ENCODE peak calls at places on chromosomes 3 and 15, in ten cellular contexts. One of them, this sample, is unnamed.

GRCh38 chr15:67820992-67821783 is 4.1 kb upstream of the SKOR1 start:
- DNase-seq in choroid plexus epithelial cell: peak
- DNase-seq in heart right ventricle: peak
- DNase-seq in brain microvascular endothelial cell: no peak
- DNase-seq in psoas muscle: peak
- DNase-seq in spleen: peak
- DNase-seq in tibial artery: peak
- DNase-seq in endothelial cell of umbilical vein: peak
- DNase-seq in ovary: peak
- DNase-seq in A549: no peak
- DNase-seq in this sample: peak

GRCh38 chr15:52559583-52559982 is 9.2 kb downstream of the ARPP19 start:
- DNase-seq in choroid plexus epithelial cell: peak
- DNase-seq in heart right ventricle: no peak
- DNase-seq in brain microvascular endothelial cell: peak
- DNase-seq in psoas muscle: peak
- DNase-seq in spleen: no peak
- DNase-seq in tibial artery: no peak
- DNase-seq in endothelial cell of umbilical vein: no peak
- DNase-seq in ovary: no peak
- DNase-seq in A549: no peak
- DNase-seq in this sample: peak

GRCh38 chr15:52862657-52863056 is 72.5 kb upstream of the ONECUT1 start:
- DNase-seq in choroid plexus epithelial cell: no peak
- DNase-seq in heart right ventricle: no peak
- DNase-seq in brain microvascular endothelial cell: no peak
- DNase-seq in psoas muscle: no peak
- DNase-seq in spleen: no peak
- DNase-seq in tibial artery: no peak
- DNase-seq in endothelial cell of umbilical vein: no peak
- DNase-seq in ovary: no peak
- DNase-seq in A549: no peak
- DNase-seq in this sample: no peak

GRCh38 chr15:92158426-92158825 is 235.3 kb upstream of the ST8SIA2 start:
- DNase-seq in choroid plexus epithelial cell: no peak
- DNase-seq in heart right ventricle: no peak
- DNase-seq in brain microvascular endothelial cell: no peak
- DNase-seq in psoas muscle: no peak
- DNase-seq in spleen: no peak
- DNase-seq in tibial artery: no peak
- DNase-seq in endothelial cell of umbilical vein: no peak
- DNase-seq in ovary: no peak
- DNase-seq in A549: peak
- DNase-seq in this sample: no peak

GRCh38 chr15:71103102-71103676 is 12.1 kb upstream of the THSD4 start:
- DNase-seq in choroid plexus epithelial cell: peak
- DNase-seq in heart right ventricle: no peak
- DNase-seq in brain microvascular endothelial cell: peak
- DNase-seq in psoas muscle: no peak
- DNase-seq in spleen: no peak
- DNase-seq in tibial artery: no peak
- DNase-seq in endothelial cell of umbilical vein: peak
- DNase-seq in ovary: no peak
- DNase-seq in A549: peak
- DNase-seq in this sample: peak

GRCh38 chr3:18425641-18426403 is 683 bp upstream of the SATB1 start:
- DNase-seq in choroid plexus epithelial cell: no peak
- DNase-seq in heart right ventricle: peak
- DNase-seq in brain microvascular endothelial cell: no peak
- DNase-seq in psoas muscle: peak
- DNase-seq in spleen: peak
- DNase-seq in tibial artery: peak
- DNase-seq in endothelial cell of umbilical vein: peak
- DNase-seq in ovary: no peak
- DNase-seq in A549: no peak
- DNase-seq in this sample: no peak

GRCh38 chr3:14125193-14126016 is 553 bp downstream of the TMEM43 start:
- DNase-seq in choroid plexus epithelial cell: peak
- DNase-seq in heart right ventricle: peak
- DNase-seq in brain microvascular endothelial cell: peak
- DNase-seq in psoas muscle: no peak
- DNase-seq in spleen: no peak
- DNase-seq in tibial artery: peak
- DNase-seq in endothelial cell of umbilical vein: peak
- DNase-seq in ovary: peak
- DNase-seq in A549: peak
- DNase-seq in this sample: peak

GRCh38 chr3:16216373-16216935 is 42.0 kb downstream of the GALNT15 start:
- DNase-seq in choroid plexus epithelial cell: no peak
- DNase-seq in heart right ventricle: no peak
- DNase-seq in brain microvascular endothelial cell: no peak
- DNase-seq in psoas muscle: no peak
- DNase-seq in spleen: no peak
- DNase-seq in tibial artery: no peak
- DNase-seq in endothelial cell of umbilical vein: no peak
- DNase-seq in ovary: no peak
- DNase-seq in A549: no peak
- DNase-seq in this sample: no peak

GRCh38 chr15:101049856-101050646 is 130.9 kb downstream of the LRRK1 start:
- DNase-seq in choroid plexus epithelial cell: no peak
- DNase-seq in heart right ventricle: peak
- DNase-seq in brain microvascular endothelial cell: no peak
- DNase-seq in psoas muscle: no peak
- DNase-seq in spleen: peak
- DNase-seq in tibial artery: no peak
- DNase-seq in endothelial cell of umbilical vein: no peak
- DNase-seq in ovary: peak
- DNase-seq in A549: no peak
- DNase-seq in this sample: no peak

GRCh38 chr3:196141866-196142673 is 60.2 kb upstream of the TFRC start:
- DNase-seq in choroid plexus epithelial cell: no peak
- DNase-seq in heart right ventricle: no peak
- DNase-seq in brain microvascular endothelial cell: no peak
- DNase-seq in psoas muscle: no peak
- DNase-seq in spleen: no peak
- DNase-seq in tibial artery: no peak
- DNase-seq in endothelial cell of umbilical vein: no peak
- DNase-seq in ovary: no peak
- DNase-seq in A549: no peak
- DNase-seq in this sample: no peak
- H3K4me3 ChIP-seq in choroid plexus epithelial cell: no peak
- H3K4me3 ChIP-seq in heart right ventricle: no peak
- H3K4me3 ChIP-seq in brain microvascular endothelial cell: no peak
- H3K4me3 ChIP-seq in psoas muscle: no peak
- H3K4me3 ChIP-seq in spleen: no peak
- H3K4me3 ChIP-seq in tibial artery: no peak
- H3K4me3 ChIP-seq in endothelial cell of umbilical vein: no peak
- H3K4me3 ChIP-seq in ovary: no peak
- H3K4me3 ChIP-seq in A549: no peak
- H3K4me3 ChIP-seq in this sample: no peak

DNA sequence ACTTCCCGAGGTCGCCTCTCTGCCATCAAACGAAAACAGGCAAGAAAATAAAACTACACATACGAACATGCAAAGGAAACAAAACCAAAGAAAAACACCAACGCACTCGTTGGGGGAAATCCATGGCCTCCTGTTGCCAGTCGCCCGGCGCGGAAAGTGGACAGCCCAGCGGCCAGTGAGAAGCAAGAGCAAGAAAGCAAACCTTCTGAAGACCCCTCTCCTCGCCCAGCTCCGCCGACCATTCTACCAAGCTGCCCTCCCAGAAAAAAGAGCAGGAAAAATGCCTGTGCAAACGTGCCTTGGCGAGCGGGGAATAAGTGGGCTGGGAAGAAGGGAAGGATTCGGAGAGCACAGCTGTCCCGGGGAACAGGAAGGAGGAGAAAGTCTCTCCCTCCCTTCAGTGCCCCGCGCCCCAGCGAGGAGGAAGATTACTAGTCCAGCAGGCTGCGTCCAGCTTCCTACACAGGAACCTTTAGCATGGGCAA is 802 bp upstream of the NECTIN3 start:
- DNase-seq in choroid plexus epithelial cell: peak
- DNase-seq in heart right ventricle: no peak
- DNase-seq in brain microvascular endothelial cell: peak
- DNase-seq in psoas muscle: no peak
- DNase-seq in spleen: no peak
- DNase-seq in tibial artery: peak
- DNase-seq in endothelial cell of umbilical vein: no peak
- DNase-seq in ovary: no peak
- DNase-seq in A549: no peak
- DNase-seq in this sample: no peak
- TF ChIP-seq CTCF in choroid plexus epithelial cell: peak
- TF ChIP-seq CTCF in heart right ventricle: no peak
- TF ChIP-seq CTCF in brain microvascular endothelial cell: peak
- TF ChIP-seq CTCF in psoas muscle: no peak
- TF ChIP-seq CTCF in spleen: no peak
- TF ChIP-seq CTCF in tibial artery: no peak
- TF ChIP-seq CTCF in endothelial cell of umbilical vein: no peak
- TF ChIP-seq CTCF in ovary: no peak
- TF ChIP-seq CTCF in A549: no peak
- TF ChIP-seq CTCF in this sample: no peak

GRCh38 chr15:29818141-29818540 is 4.1 kb downstream of the TJP1 start:
- DNase-seq in choroid plexus epithelial cell: no peak
- DNase-seq in heart right ventricle: no peak
- DNase-seq in brain microvascular endothelial cell: no peak
- DNase-seq in psoas muscle: no peak
- DNase-seq in spleen: no peak
- DNase-seq in tibial artery: no peak
- DNase-seq in endothelial cell of umbilical vein: peak
- DNase-seq in ovary: no peak
- DNase-seq in A549: no peak
- DNase-seq in this sample: no peak
- H3K4me3 ChIP-seq in choroid plexus epithelial cell: peak
- H3K4me3 ChIP-seq in heart right ventricle: no peak
- H3K4me3 ChIP-seq in brain microvascular endothelial cell: no peak
- H3K4me3 ChIP-seq in psoas muscle: peak
- H3K4me3 ChIP-seq in spleen: no peak
- H3K4me3 ChIP-seq in tibial artery: no peak
- H3K4me3 ChIP-seq in endothelial cell of umbilical vein: no peak
- H3K4me3 ChIP-seq in ovary: no peak
- H3K4me3 ChIP-seq in A549: no peak
- H3K4me3 ChIP-seq in this sample: no peak

DNA sequence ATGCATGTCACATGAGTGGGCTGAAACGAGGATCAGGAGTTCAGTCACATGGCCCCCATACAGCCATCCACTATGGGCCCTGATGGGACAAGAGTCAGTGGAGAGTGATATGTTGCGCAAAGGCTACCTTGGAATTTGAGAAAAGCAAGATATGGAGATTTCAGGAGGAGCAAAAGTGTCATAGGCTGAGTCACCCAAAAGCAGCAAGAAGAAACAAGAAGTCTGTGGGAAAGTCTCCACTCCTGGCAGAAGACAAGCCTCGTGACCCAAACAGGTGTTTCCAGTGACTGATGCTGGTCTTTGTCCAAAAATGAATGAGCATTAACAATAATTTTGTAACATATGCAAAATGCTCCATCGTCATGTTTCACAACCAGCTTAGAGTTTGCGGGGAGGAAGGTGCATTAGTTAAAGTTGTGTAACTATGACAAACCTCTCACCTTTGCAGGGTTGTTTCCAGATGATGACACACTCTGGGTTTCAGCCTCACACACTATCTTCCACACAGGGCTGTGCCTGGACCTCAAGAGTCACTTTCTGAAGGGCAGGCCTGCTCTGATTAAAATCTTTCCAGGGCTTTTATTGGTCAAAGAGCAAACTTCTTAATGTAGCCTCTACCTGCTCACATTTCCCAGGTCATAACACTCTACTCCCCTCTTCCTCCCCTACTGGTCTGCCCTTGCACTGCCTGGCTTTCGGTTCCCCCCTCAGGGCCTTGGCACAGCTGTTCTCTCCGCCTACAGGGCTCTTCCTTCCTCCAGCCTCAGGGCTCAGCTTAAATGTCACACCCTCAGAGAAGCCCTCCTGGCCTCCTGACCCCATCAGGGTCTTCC is 3.9 kb upstream of the DNASE1L3 start:
- DNase-seq in choroid plexus epithelial cell: peak
- DNase-seq in heart right ventricle: no peak
- DNase-seq in brain microvascular endothelial cell: peak
- DNase-seq in psoas muscle: no peak
- DNase-seq in spleen: peak
- DNase-seq in tibial artery: no peak
- DNase-seq in endothelial cell of umbilical vein: no peak
- DNase-seq in ovary: no peak
- DNase-seq in A549: peak
- DNase-seq in this sample: no peak
- TF ChIP-seq CTCF in choroid plexus epithelial cell: no peak
- TF ChIP-seq CTCF in heart right ventricle: no peak
- TF ChIP-seq CTCF in brain microvascular endothelial cell: no peak
- TF ChIP-seq CTCF in psoas muscle: no peak
- TF ChIP-seq CTCF in spleen: peak
- TF ChIP-seq CTCF in tibial artery: no peak
- TF ChIP-seq CTCF in endothelial cell of umbilical vein: no peak
- TF ChIP-seq CTCF in ovary: no peak
- TF ChIP-seq CTCF in A549: no peak
- TF ChIP-seq CTCF in this sample: no peak

DNA sequence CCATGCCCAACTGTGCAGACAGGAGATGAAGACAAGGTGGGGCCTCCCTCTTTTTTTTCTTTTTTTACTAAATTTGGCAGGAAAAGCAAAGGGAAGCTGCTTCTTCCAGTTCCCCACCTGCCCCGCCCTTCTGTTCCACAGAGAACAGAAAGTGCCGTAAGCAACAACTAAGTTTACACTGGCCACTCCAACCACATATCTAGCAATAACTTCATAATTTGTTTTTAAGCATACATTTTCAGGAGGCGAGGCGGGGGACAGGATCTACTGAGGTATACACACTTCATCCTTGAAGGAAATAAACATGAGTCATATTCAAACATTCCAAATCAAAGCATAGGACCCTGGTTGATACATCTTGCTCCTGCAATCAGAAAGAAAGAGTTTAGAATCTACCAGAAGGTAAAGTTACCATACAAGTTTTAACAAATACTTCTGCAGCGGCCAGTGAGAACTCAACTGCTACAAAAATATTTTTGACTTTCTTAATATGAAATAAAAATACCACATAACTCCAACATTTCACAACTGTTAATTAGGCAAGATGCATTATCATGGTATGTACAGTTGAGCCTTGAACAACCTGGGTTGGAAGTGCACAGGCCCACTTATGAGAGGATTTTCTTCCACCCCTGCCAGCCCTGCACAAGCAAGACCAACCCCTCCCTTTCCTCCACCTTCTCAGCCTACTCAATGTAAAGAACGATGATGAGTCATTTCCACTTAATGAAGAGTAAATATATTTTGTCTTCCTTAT is 50.7 kb downstream of the FOXP1 start:
- DNase-seq in choroid plexus epithelial cell: peak
- DNase-seq in heart right ventricle: peak
- DNase-seq in brain microvascular endothelial cell: no peak
- DNase-seq in psoas muscle: no peak
- DNase-seq in spleen: no peak
- DNase-seq in tibial artery: peak
- DNase-seq in endothelial cell of umbilical vein: peak
- DNase-seq in ovary: no peak
- DNase-seq in A549: peak
- DNase-seq in this sample: no peak
- H3K4me3 ChIP-seq in choroid plexus epithelial cell: no peak
- H3K4me3 ChIP-seq in heart right ventricle: no peak
- H3K4me3 ChIP-seq in brain microvascular endothelial cell: no peak
- H3K4me3 ChIP-seq in psoas muscle: no peak
- H3K4me3 ChIP-seq in spleen: no peak
- H3K4me3 ChIP-seq in tibial artery: no peak
- H3K4me3 ChIP-seq in endothelial cell of umbilical vein: no peak
- H3K4me3 ChIP-seq in ovary: no peak
- H3K4me3 ChIP-seq in A549: peak
- H3K4me3 ChIP-seq in this sample: no peak